ENCODE peak calls at places on chromosomes 4 and X, in five cellular contexts. L is fibroblast of lung, Z is ureter, S is fibroblast of pulmonary artery, J is foreskin fibroblast. O is an unnamed sample.

GRCh38 chr4:128606173-128606572 is 203.3 kb upstream of the JADE1 start:
- DNase-seq in L (peak), Z (no peak), S (peak), J (peak), O (peak)

GRCh38 chr4:159445671-159446070 is 342.8 kb downstream of the RAPGEF2 start:
- DNase-seq in L (no peak), Z (no peak), S (no peak), J (no peak), O (no peak)

GRCh38 chrX:41029332-41029731 is 55.9 kb upstream of the USP9X start:
- DNase-seq in L (no peak), Z (no peak), S (no peak), J (no peak), O (peak)

GRCh38 chr4:24884925-24885324 is 27.9 kb downstream of the CCDC149 start:
- DNase-seq in L (no peak), Z (no peak), S (no peak), J (no peak), O (no peak)

GRCh38 chr4:77599378-77599777 is 6.2 kb upstream of the CXCL13 start:
- DNase-seq in L (peak), Z (no peak), S (peak), J (peak), O (peak)

GRCh38 chrX:8783100-8784098 is 17.8 kb downstream of the FAM9A start:
- DNase-seq in L (peak), Z (no peak), S (peak), J (no peak), O (no peak)

GRCh38 chr4:152877868-152878267 is 58.3 kb upstream of the FHDC1 start:
- DNase-seq in L (no peak), Z (no peak), S (no peak), J (no peak), O (no peak)

GRCh38 chr4:6116696-6117285 is 83.6 kb downstream of the JAKMIP1 start:
- DNase-seq in L (no peak), Z (no peak), S (no peak), J (no peak), O (no peak)

GRCh38 chr4:80361329-80361900 is 25.9 kb downstream of the CFAP299 start:
- DNase-seq in L (peak), Z (no peak), S (peak), J (peak), O (peak)

GRCh38 chr4:108762559-108763225 is at the start of gene ETNPPL:
- DNase-seq in L (peak), Z (no peak), S (peak), J (peak), O (peak)

GRCh38 chr4:70570796-70571195 is 21.3 kb upstream of the AMBN start:
- DNase-seq in L (no peak), Z (no peak), S (no peak), J (no peak), O (no peak)

GRCh38 chr4:6641971-6642320 is 1.5 kb downstream of the MRFAP1 start:
- DNase-seq in L (no peak), Z (no peak), S (peak), J (peak), O (no peak)

GRCh38 chr4:88297131-88297530 is 12.8 kb upstream of the PPM1K start:
- DNase-seq in L (no peak), Z (no peak), S (no peak), J (no peak), O (no peak)

GRCh38 chrX:121456315-121456714 is 408.9 kb downstream of the GLUD2 start:
- DNase-seq in L (no peak), Z (no peak), S (no peak), J (no peak), O (no peak)

GRCh38 chr4:16759781-16760459 is 138.5 kb downstream of the LDB2 start:
- DNase-seq in L (no peak), Z (no peak), S (no peak), J (peak), O (peak)

O was measured in mesenchymal stem cell.